ENCODE peak calls at places on chromosomes 5 and 9, in six cellular contexts. A, D, P, H, B and I are unnamed samples.

GRCh38 chr9:121728916-121729315 is 77.5 kb downstream of the DAB2IP start:
- DNase-seq in A (no peak), D (no peak), P (no peak), H (no peak), B (no peak), I (no peak)

GRCh38 chr5:136195971-136196577 is 3.1 kb upstream of the SMIM32 start:
- DNase-seq in A (peak), D (no peak), P (no peak), H (no peak), B (no peak), I (no peak)

GRCh38 chr5:57298985-57299491 is 125.2 kb downstream of the GPBP1 start:
- DNase-seq in A (peak), D (no peak), P (peak), H (peak), B (peak), I (no peak)

GRCh38 chr5:27818888-27819287 is 780.5 kb upstream of the CDH9 start:
- DNase-seq in A (peak), D (no peak), P (no peak), H (no peak), B (no peak), I (no peak)

GRCh38 chr5:14871084-14871572 is 450 bp downstream of the ANKH start:
- DNase-seq in A (no peak), D (peak), P (no peak), H (no peak), B (peak), I (peak)

GRCh38 chr5:121853853-121854252 is 2.2 kb downstream of the FTMT start:
- DNase-seq in A (no peak), D (no peak), P (no peak), H (no peak), B (no peak), I (no peak)

GRCh38 chr5:139955616-139956283 is 87.3 kb downstream of the NRG2 start:
- DNase-seq in A (peak), D (no peak), P (no peak), H (peak), B (no peak), I (no peak)

GRCh38 chr5:36202521-36202961 is 39.2 kb downstream of the NADK2 start:
- DNase-seq in A (peak), D (no peak), P (no peak), H (no peak), B (no peak), I (no peak)

GRCh38 chr5:158147227-158147626 is 288.3 kb upstream of the CLINT1 start:
- DNase-seq in A (no peak), D (no peak), P (no peak), H (no peak), B (no peak), I (no peak)
- TF ChIP-seq CTCF in A (no peak), D (no peak), P (no peak), H (no peak), B (no peak), I (no peak)

GRCh38 chr5:54844905-54845566 is 140.4 kb downstream of the ESM1 start:
- DNase-seq in A (peak), D (no peak), P (peak), H (no peak), B (no peak), I (no peak)
- TF ChIP-seq CTCF in A (peak), D (peak), P (peak), H (peak), B (peak), I (peak)

GRCh38 chr9:115671911-115672310 is 481.7 kb upstream of the PAPPA start:
- DNase-seq in A (no peak), D (no peak), P (no peak), H (no peak), B (no peak), I (no peak)
- TF ChIP-seq CTCF in A (no peak), D (no peak), P (no peak), H (no peak), B (no peak), I (no peak)

DNA sequence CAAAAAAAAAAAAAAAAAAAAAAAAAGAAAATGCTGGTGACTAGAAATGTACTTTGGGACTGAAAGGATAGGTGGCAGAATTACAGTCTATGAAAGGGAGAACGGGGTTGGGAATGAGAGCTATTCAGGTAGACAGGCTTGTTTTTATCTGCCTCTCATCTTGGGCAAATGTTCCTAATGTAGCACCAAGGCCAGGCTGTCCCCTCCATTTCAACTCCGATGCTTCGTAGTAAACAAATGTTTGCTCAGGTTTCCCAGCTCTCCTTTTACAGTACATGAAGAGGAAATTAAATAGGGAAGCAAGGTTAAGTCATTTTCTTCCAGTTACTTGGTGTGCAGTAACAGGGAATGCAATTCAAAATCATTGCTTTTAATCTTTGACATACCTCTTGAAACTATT is 4.4 kb upstream of the BASP1 start:
- DNase-seq in A (no peak), D (no peak), P (no peak), H (no peak), B (no peak), I (no peak)
- TF ChIP-seq CTCF in A (no peak), D (no peak), P (no peak), H (no peak), B (no peak), I (no peak)

GRCh38 chr5:110104048-110104725 is 414.5 kb downstream of the MAN2A1 start:
- DNase-seq in A (no peak), D (no peak), P (no peak), H (no peak), B (no peak), I (no peak)

GRCh38 chr5:110106750-110107149 is 417.0 kb downstream of the MAN2A1 start:
- DNase-seq in A (no peak), D (no peak), P (peak), H (no peak), B (no peak), I (no peak)

GRCh38 chr5:110108520-110108919 is 418.8 kb downstream of the MAN2A1 start:
- DNase-seq in A (no peak), D (no peak), P (no peak), H (no peak), B (no peak), I (no peak)

GRCh38 chr5:110104728-110105127 is 415.0 kb downstream of the MAN2A1 start:
- DNase-seq in A (no peak), D (no peak), P (no peak), H (no peak), B (no peak), I (no peak)

DNA sequence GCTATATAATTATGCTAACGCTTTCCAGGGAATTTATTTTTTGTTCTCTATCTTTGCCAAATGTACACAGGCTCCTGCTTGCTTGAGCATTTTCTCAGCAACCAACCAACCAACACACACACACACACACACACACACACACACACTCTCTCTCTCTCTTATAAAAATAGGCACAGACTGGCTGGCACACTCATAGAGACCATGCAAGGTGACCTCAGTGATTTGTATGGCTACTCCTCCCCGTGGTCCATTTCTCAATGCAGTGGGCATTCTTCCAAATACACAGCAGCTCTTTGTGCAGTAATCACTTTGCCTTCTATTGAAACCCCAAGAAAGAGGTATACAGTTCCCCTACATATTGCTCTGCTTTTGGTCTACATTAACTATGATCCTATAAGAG is 416.0 kb downstream of the MAN2A1 start:
- DNase-seq in A (peak), D (no peak), P (peak), H (no peak), B (no peak), I (no peak)
- TF ChIP-seq CTCF in A (no peak), D (no peak), P (no peak), H (no peak), B (no peak), I (no peak)